ENCODE peak calls at places on chromosomes 3 and 15, in nine cellular contexts. M is GM10248; X is fibroblast of villous mesenchyme; E is SIG-M5; C is activated T-helper 1 cell treated with anti-CD3 and anti-CD28 coated beads, Interleukin-12 subunit alpha, Interleukin-12 subunit beta, Interleukin-2, Interleukin-4 antibody, amounts not matched to agents 30 ng/mL and 10 ng/mL and 1 ng/mL, durations not matched to agents 14 hours and 24 hours and 36 hours; P is IMR-90; Y is natural killer cell; R is neural progenitor cell; O is posterior cingulate gyrus. L is an unnamed sample.

GRCh38 chr3:48301814-48302194 is 31.7 kb downstream of the SPINK8 start:
- DNase-seq in R (no peak), M (no peak), O (no peak), X (peak), Y (no peak), C (no peak), E (no peak), P (peak), L (no peak)

GRCh38 chr3:170467007-170467406 is 48.3 kb downstream of the CLDN11 start:
- DNase-seq in R (no peak), E (no peak), C (no peak), M (no peak), X (no peak), P (no peak), Y (no peak), O (peak), L (no peak)

GRCh38 chr15:52427804-52428203 is 100.9 kb downstream of the MYO5A start:
- DNase-seq in P (peak), Y (no peak), M (peak), O (no peak), E (no peak), X (peak), C (no peak), R (peak), L (no peak)

GRCh38 chr3:69828817-69829216 is 89.6 kb downstream of the MITF start:
- DNase-seq in X (no peak), E (no peak), O (no peak), P (no peak), R (no peak), C (no peak), Y (no peak), M (no peak), L (no peak)

GRCh38 chr15:31887246-31887645 is 143.1 kb upstream of the CHRNA7 start:
- DNase-seq in R (peak), Y (no peak), C (no peak), X (no peak), O (no peak), M (no peak), E (no peak), P (no peak), L (no peak)

GRCh38 chr3:143145951-143146350 is 26.4 kb downstream of the CHST2 start:
- DNase-seq in R (no peak), X (no peak), O (no peak), C (no peak), Y (no peak), M (no peak), E (no peak), P (no peak), L (no peak)

GRCh38 chr3:186365202-186365974 is 3.4 kb upstream of the DGKG start:
- DNase-seq in O (peak), R (no peak), E (peak), Y (no peak), C (no peak), M (no peak), X (no peak), P (peak), L (no peak)

GRCh38 chr3:98692787-98693473 is 70.2 kb upstream of the ST3GAL6 start:
- DNase-seq in O (no peak), Y (no peak), P (no peak), R (no peak), M (no peak), E (no peak), X (no peak), C (no peak), L (no peak)

GRCh38 chr3:165903885-165904284 is 66.7 kb upstream of the BCHE start:
- DNase-seq in R (no peak), X (no peak), Y (no peak), O (no peak), M (no peak), E (no peak), C (no peak), P (no peak), L (no peak)

GRCh38 chr3:72791132-72791531 is 57.1 kb downstream of the SHQ1 start:
- DNase-seq in X (no peak), E (no peak), C (no peak), R (no peak), O (no peak), Y (no peak), P (no peak), M (no peak), L (no peak)

GRCh38 chr3:57518276-57518914 is 25.7 kb downstream of the DNAH12 start:
- DNase-seq in X (peak), C (no peak), O (no peak), E (no peak), P (peak), R (no peak), Y (no peak), M (no peak), L (no peak)

GRCh38 chr3:146970236-146970635 is 365.1 kb upstream of the PLSCR5 start:
- DNase-seq in O (no peak), P (no peak), E (no peak), C (no peak), R (no peak), X (no peak), M (no peak), Y (no peak), L (no peak)

GRCh38 chr15:100083572-100083971 is 258.2 kb downstream of the ADAMTS17 start:
- DNase-seq in R (no peak), P (no peak), E (no peak), M (no peak), O (no peak), X (no peak), C (no peak), Y (no peak), L (no peak)

GRCh38 chr15:45637552-45638033 is 2.8 kb downstream of the SQOR start:
- DNase-seq in E (peak), P (peak), O (no peak), R (no peak), C (peak), X (peak), M (peak), Y (peak), L (no peak)

GRCh38 chr15:62307551-62307950 is 142.5 kb upstream of the C2CD4B start:
- DNase-seq in X (peak), M (no peak), E (no peak), Y (no peak), C (no peak), P (peak), O (no peak), R (no peak), L (no peak)

GRCh38 chr3:16739416-16740091 is 134.3 kb upstream of the DAZL start:
- DNase-seq in R (no peak), O (no peak), X (peak), E (no peak), M (no peak), P (peak), C (no peak), Y (no peak), L (no peak)

GRCh38 chr3:129399895-129400357 is 28.5 kb downstream of the EFCAB12 start:
- DNase-seq in R (no peak), P (no peak), X (no peak), M (no peak), C (no peak), E (no peak), Y (no peak), O (no peak), L (no peak)

GRCh38 chr3:42632146-42632545 is 21.4 kb upstream of the ZBTB47 start:
- DNase-seq in M (no peak), O (no peak), C (no peak), E (no peak), R (no peak), X (peak), P (peak), Y (no peak), L (no peak)

GRCh38 chr15:60798821-60799220 is 319.9 kb upstream of the ICE2 start:
- DNase-seq in X (peak), P (peak), C (no peak), O (no peak), Y (no peak), M (peak), E (no peak), R (no peak), L (no peak)

GRCh38 chr3:55169608-55170010 is 241.8 kb upstream of the LRTM1 start:
- DNase-seq in M (no peak), E (no peak), C (no peak), P (peak), X (peak), O (no peak), Y (no peak), R (no peak), L (no peak)

GRCh38 chr3:123365450-123366143 is 83.3 kb downstream of the ADCY5 start:
- DNase-seq in M (no peak), X (peak), Y (no peak), E (no peak), P (peak), R (peak), C (no peak), O (no peak), L (no peak)

GRCh38 chr3:14278799-14279705 is 100.4 kb downstream of the LSM3 start:
- DNase-seq in X (peak), E (no peak), C (no peak), Y (no peak), R (no peak), O (no peak), M (no peak), P (no peak), L (no peak)

GRCh38 chr3:193040836-193041672 is 123.4 kb upstream of the MB21D2 start:
- DNase-seq in X (peak), C (no peak), R (peak), M (peak), Y (no peak), E (no peak), O (no peak), P (peak), L (peak)

GRCh38 chr3:56911363-56911762 is 109.6 kb upstream of the ARHGEF3 start:
- DNase-seq in Y (no peak), P (no peak), R (no peak), E (no peak), C (no peak), O (no peak), M (no peak), X (no peak), L (no peak)

GRCh38 chr3:147210676-147211075 is 195.7 kb downstream of the ZIC4 start:
- DNase-seq in Y (no peak), M (no peak), E (no peak), O (no peak), C (no peak), X (no peak), R (no peak), P (no peak), L (no peak)

GRCh38 chr3:130963878-130964277 is 62.7 kb downstream of the ASTE1 start:
- DNase-seq in M (no peak), X (peak), R (peak), E (peak), C (no peak), Y (no peak), O (no peak), P (peak), L (no peak)

GRCh38 chr3:162602619-162603018 is 1106.0 kb downstream of the OTOL1 start:
- DNase-seq in X (no peak), C (no peak), O (no peak), R (no peak), Y (no peak), P (no peak), E (no peak), M (no peak), L (no peak)

GRCh38 chr15:76197703-76198455 is 113.4 kb downstream of the ETFA start:
- DNase-seq in R (no peak), X (no peak), P (no peak), E (no peak), Y (no peak), O (no peak), C (no peak), M (no peak), L (no peak)

GRCh38 chr15:36334059-36334458 is 245.4 kb upstream of the CDIN1 start:
- DNase-seq in M (no peak), C (no peak), E (no peak), P (peak), O (no peak), Y (no peak), R (no peak), X (peak), L (no peak)

GRCh38 chr3:48500656-48501055 is 3.3 kb downstream of the SHISA5 start:
- DNase-seq in R (no peak), P (no peak), E (no peak), M (no peak), O (no peak), X (no peak), Y (no peak), C (no peak), L (no peak)

GRCh38 chr3:130658666-130659065 is 88.0 kb downstream of the PIK3R4 start:
- DNase-seq in X (peak), P (peak), Y (no peak), O (no peak), M (no peak), R (no peak), E (no peak), C (no peak), L (no peak)

GRCh38 chr15:96422153-96422552 is 91.7 kb downstream of the NR2F2 start:
- DNase-seq in P (no peak), X (no peak), M (no peak), E (no peak), C (no peak), Y (no peak), R (no peak), O (no peak), L (no peak)

GRCh38 chr3:182325213-182325941 is 467.9 kb upstream of the ATP11B start:
- DNase-seq in M (no peak), C (no peak), P (no peak), R (no peak), O (no peak), Y (no peak), E (no peak), X (no peak), L (no peak)

GRCh38 chr15:57570994-57571393 is 20.7 kb upstream of the MYZAP start:
- DNase-seq in M (no peak), O (no peak), E (no peak), P (peak), R (no peak), Y (no peak), C (no peak), X (peak), L (no peak)

GRCh38 chr15:55389276-55389631 is 18.9 kb downstream of the CCPG1 start:
- DNase-seq in R (no peak), C (no peak), X (peak), M (no peak), O (no peak), Y (no peak), E (no peak), P (peak), L (no peak)

GRCh38 chr3:128973988-128974564 is 19.8 kb downstream of the CFAP92 start:
- DNase-seq in X (no peak), M (no peak), E (peak), Y (no peak), R (no peak), C (no peak), P (no peak), O (no peak), L (no peak)

GRCh38 chr3:12370758-12371157 is 81.9 kb downstream of the PPARG start:
- DNase-seq in Y (no peak), R (peak), E (no peak), X (peak), M (no peak), P (peak), O (no peak), C (no peak), L (no peak)

GRCh38 chr3:93843981-93844380 is 129.7 kb downstream of the PROS1 start:
- DNase-seq in E (no peak), C (no peak), R (no peak), M (no peak), X (peak), Y (no peak), O (peak), P (peak), L (no peak)

GRCh38 chr15:74545776-74546656 is 5.0 kb downstream of the ARID3B start:
- DNase-seq in C (peak), Y (peak), R (no peak), O (peak), X (peak), M (peak), P (peak), E (peak), L (peak)